ENCODE peak calls at places on chromosomes 16 and 17, in ten cellular contexts. W is Peyer's patch, V is transverse colon, Y is stomach, F is adrenal gland, L is HepG2, E is esophagus muscularis mucosa, S is right lobe of liver, T is GM12891, P is erythroblast. B is an unnamed sample.

GRCh38 chr17:13631541-13631940 is 29.8 kb upstream of the HS3ST3A1 start:
- DNase-seq in W (no peak), V (no peak), Y (no peak), F (no peak), L (no peak), E (no peak), S (no peak), T (no peak), P (no peak), B (no peak)

GRCh38 chr17:64250211-64250835 is 12.7 kb downstream of the TEX2 start:
- DNase-seq in W (no peak), V (no peak), Y (no peak), F (no peak), L (no peak), E (no peak), S (no peak), T (no peak), P (no peak), B (no peak)

GRCh38 chr16:16857603-16858283 is 478.8 kb downstream of the NPIPA7 start:
- DNase-seq in W (no peak), V (no peak), Y (no peak), F (no peak), L (peak), E (no peak), S (no peak), T (no peak), P (no peak), B (no peak)

GRCh38 chr16:79328327-79329162 is 272.0 kb downstream of the MAF start:
- DNase-seq in W (no peak), V (no peak), Y (no peak), F (no peak), L (no peak), E (no peak), S (no peak), T (no peak), P (no peak), B (peak)

GRCh38 chr16:2859686-2860265 is 1.8 kb upstream of the PRSS22 start:
- DNase-seq in W (no peak), V (no peak), Y (no peak), F (no peak), L (no peak), E (no peak), S (no peak), T (no peak), P (no peak), B (no peak)

GRCh38 chr17:77459018-77459755 is 318.4 kb downstream of the SEC14L1 start:
- DNase-seq in W (no peak), V (no peak), Y (no peak), F (no peak), L (no peak), E (no peak), S (no peak), T (no peak), P (no peak), B (no peak)

GRCh38 chr16:76866994-76867393 is 324.0 kb upstream of the MON1B start:
- DNase-seq in W (no peak), V (no peak), Y (no peak), F (no peak), L (no peak), E (no peak), S (no peak), T (no peak), P (no peak), B (no peak)

GRCh38 chr16:65574311-65574966 is 452.6 kb upstream of the CDH11 start:
- DNase-seq in W (no peak), V (no peak), Y (no peak), F (no peak), L (no peak), E (no peak), S (no peak), T (no peak), P (no peak), B (no peak)

GRCh38 chr16:88077328-88078108 is 126.3 kb downstream of the BANP start:
- DNase-seq in W (no peak), V (no peak), Y (no peak), F (no peak), L (no peak), E (no peak), S (no peak), T (no peak), P (no peak), B (no peak)

GRCh38 chr16:70432304-70432799 is 6.5 kb downstream of the ST3GAL2 start:
- DNase-seq in W (no peak), V (no peak), Y (no peak), F (no peak), L (no peak), E (no peak), S (no peak), T (no peak), P (peak), B (no peak)

GRCh38 chr17:74785096-74785980 is 9.2 kb upstream of the NAT9 start:
- DNase-seq in W (no peak), V (no peak), Y (no peak), F (no peak), L (no peak), E (no peak), S (no peak), T (no peak), P (no peak), B (no peak)

GRCh38 chr16:17432902-17433576 is 37.7 kb downstream of the XYLT1 start:
- DNase-seq in W (no peak), V (no peak), Y (no peak), F (no peak), L (no peak), E (no peak), S (no peak), T (no peak), P (no peak), B (no peak)

DNA sequence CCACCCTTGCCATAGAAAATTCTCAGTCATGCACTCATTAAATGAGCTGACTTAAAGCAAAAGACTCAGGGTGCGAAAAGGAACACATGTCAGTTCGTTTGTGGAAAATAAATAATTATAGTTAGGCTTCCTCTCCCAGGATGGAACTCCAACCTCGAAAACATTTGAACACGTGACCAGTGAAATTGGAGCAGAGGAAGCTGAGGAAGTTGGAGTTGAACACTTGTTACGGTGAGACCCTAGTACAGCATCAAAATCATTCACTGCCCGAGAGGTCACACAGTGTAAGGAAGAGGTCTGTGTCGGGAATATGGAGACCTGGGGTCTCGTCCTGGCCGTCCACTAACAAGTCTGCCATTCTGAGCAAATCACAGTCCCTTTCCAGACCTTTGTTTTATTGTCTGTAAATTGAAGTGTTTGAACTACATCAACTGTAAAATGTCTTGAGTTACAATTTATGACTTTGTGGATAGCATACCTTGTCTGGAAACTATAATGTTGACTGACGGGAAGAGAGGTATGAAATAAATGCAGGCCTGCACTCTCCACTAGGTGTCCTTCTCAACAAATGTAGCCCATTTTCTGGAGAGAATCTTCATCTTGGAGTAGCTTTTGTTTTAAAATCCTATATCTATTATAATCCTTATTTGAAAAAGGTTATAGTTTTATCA is 7.7 kb downstream of the PSMD7 start:
- DNase-seq in W (no peak), V (no peak), Y (no peak), F (no peak), L (peak), E (no peak), S (no peak), T (no peak), P (peak), B (no peak)
- TF ChIP-seq POLR2A in W (no peak), V (no peak), Y (no peak), F (no peak), L (peak), E (no peak), S (no peak), T (peak), P (no peak), B (no peak)

GRCh38 chr17:80220709-80221215 is 535 bp downstream of the SLC26A11 start:
- DNase-seq in W (no peak), V (peak), Y (no peak), F (peak), L (no peak), E (no peak), S (no peak), T (peak), P (no peak), B (peak)

GRCh38 chr17:80221401-80221800 is 1.2 kb downstream of the SLC26A11 start:
- DNase-seq in W (no peak), V (no peak), Y (no peak), F (peak), L (no peak), E (no peak), S (no peak), T (no peak), P (no peak), B (no peak)

GRCh38 chr17:80218391-80218790 is 1.7 kb downstream of the SGSH start:
- DNase-seq in W (no peak), V (no peak), Y (no peak), F (no peak), L (no peak), E (no peak), S (no peak), T (no peak), P (no peak), B (no peak)

GRCh38 chr17:80219013-80219776 is 938 bp downstream of the SGSH start:
- DNase-seq in W (peak), V (peak), Y (peak), F (peak), L (peak), E (peak), S (peak), T (peak), P (peak), B (peak)

DNA sequence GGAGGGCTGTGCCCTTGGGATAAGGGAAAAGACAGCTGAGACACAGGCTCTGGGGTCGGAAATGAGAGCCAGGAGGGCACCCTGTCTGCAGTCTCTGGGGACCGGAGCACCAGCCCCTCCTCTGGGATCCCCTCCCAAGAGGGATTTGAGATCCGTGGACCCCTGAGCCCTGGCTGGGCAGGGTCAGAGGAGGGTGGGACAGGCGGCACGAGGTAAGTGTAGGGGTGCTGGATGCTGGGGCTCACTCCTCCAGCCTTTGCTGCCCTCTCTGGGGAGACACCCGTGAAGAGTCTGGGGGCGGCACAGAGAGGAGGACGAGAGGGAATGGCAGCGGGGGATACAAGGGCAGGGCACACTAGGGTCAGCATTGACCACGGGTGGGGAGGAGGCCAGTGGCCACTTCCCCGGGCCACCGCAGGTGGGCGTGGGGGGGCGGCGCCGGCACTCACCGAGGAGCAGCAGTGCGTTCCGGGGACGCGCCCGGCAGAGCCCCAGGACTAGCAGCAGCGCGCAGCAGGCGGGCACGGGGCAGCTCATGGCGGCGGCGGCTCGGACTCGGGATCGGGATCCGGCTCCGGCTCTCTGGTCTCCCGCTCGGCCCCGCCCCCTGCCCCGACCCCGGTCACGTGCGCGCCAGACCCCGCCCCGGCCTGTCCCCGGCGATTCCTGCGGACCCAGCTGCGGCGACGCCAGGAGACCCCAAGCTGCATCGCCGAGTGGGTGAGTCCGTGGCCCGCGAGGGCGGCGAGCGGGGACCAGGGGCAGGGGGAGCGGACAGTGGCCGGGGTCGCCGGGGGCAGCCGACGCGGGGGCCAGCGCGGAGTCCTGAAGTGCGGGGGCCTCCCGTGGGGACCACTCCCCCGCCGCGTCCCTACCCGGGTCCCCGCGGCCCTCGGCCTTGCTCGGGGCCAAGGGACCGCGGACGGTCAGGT is at the start of the genes SGSH and SLC26A11:
- DNase-seq in W (peak), V (peak), Y (peak), F (peak), L (peak), E (peak), S (peak), T (peak), P (no peak), B (peak)
- TF ChIP-seq POLR2A in W (peak), V (peak), Y (no peak), F (no peak), L (peak), E (peak), S (peak), T (no peak), P (no peak), B (peak)

GRCh38 chr17:10697092-10698081 is at the start of the genes ADPRM and SCO1:
- DNase-seq in W (peak), V (peak), Y (peak), F (peak), L (peak), E (peak), S (peak), T (peak), P (peak), B (peak)
- TF ChIP-seq POLR2A in W (peak), V (peak), Y (peak), F (peak), L (peak), E (peak), S (peak), T (peak), P (peak), B (peak)

DNA sequence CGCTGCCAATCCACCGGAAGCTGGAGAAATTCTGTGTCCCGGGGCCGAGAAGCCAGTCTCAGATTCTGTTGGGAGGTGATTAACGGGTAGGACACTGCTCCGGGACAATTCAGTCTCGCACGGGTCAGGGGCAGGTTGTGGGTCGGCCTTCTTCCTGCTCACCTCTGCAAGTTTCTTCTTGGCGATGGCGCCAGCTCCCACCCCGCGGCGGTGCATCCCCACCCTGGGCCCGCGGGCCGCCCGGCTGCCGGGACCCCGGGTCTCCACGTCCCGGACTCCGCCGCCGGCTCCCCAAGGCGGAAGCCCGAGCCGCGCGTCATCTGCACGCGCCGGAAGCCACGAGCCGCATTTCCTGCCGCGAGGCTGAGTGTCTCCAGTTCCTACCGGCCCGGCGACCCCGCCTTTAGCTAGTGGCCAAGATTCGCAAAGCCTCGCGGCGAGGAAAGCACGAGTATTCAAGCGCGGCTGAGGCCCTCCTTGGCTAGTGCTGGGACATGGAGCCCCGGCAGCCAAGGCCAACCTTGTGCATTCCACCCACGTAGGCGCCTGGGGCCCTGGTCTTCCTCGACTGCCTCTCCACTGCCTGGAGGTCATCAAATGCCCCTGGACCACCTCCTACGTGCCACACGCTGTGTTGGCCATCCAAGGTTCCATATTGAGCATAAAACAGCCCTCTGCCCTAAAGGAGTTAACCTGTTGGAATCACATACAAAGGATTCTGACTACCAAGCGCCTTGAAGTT is at the start of gene SNF8:
- DNase-seq in W (peak), V (peak), Y (peak), F (peak), L (peak), E (peak), S (peak), T (peak), P (peak), B (peak)
- TF ChIP-seq POLR2A in W (peak), V (peak), Y (peak), F (peak), L (peak), E (peak), S (peak), T (peak), P (peak), B (peak)

GRCh38 chr16:62135903-62136302 is 99.7 kb upstream of the CDH8 start:
- DNase-seq in W (no peak), V (no peak), Y (no peak), F (no peak), L (no peak), E (no peak), S (no peak), T (no peak), P (no peak), B (no peak)

GRCh38 chr16:62137991-62138390 is 101.8 kb upstream of the CDH8 start:
- DNase-seq in W (no peak), V (no peak), Y (no peak), F (no peak), L (no peak), E (no peak), S (no peak), T (no peak), P (no peak), B (no peak)
- TF ChIP-seq POLR2A in W (no peak), V (no peak), Y (no peak), F (no peak), L (no peak), E (no peak), S (no peak), T (no peak), P (no peak), B (no peak)

GRCh38 chr16:50311891-50312501 is 45.6 kb downstream of the ADCY7 start:
- DNase-seq in W (peak), V (no peak), Y (peak), F (no peak), L (no peak), E (peak), S (no peak), T (no peak), P (no peak), B (no peak)
- TF ChIP-seq POLR2A in W (no peak), V (no peak), Y (no peak), F (no peak), L (no peak), E (no peak), S (no peak), T (no peak), P (no peak), B (no peak)

GRCh38 chr17:57999496-58000017 is 7.5 kb downstream of the SRSF1 start:
- DNase-seq in W (no peak), V (no peak), Y (no peak), F (no peak), L (peak), E (no peak), S (no peak), T (no peak), P (peak), B (no peak)
- TF ChIP-seq POLR2A in W (no peak), V (no peak), Y (no peak), F (no peak), L (peak), E (no peak), S (no peak), T (peak), P (peak), B (peak)

B was measured in body of pancreas.